ENCODE peak calls at places on chromosomes 13 and 19, in four cellular contexts. One of them, this sample, is unnamed.

GRCh38 chr13:48775804-48776203 is 122.1 kb downstream of the CYSLTR2 start:
- DNase-seq in cardiac muscle cell: no peak
- DNase-seq in fibroblast of lung: peak; percentile 91
- DNase-seq in heart right ventricle: no peak
- DNase-seq in this sample: no peak

GRCh38 chr19:15815306-15815705 is at the start of gene OR10H1:
- DNase-seq in cardiac muscle cell: no peak
- DNase-seq in heart right ventricle: no peak
- DNase-seq in fibroblast of lung: no peak
- DNase-seq in this sample: no peak

GRCh38 chr13:58883405-58883804 is 1251.9 kb downstream of the PCDH17 start:
- DNase-seq in fibroblast of lung: no peak
- DNase-seq in heart right ventricle: no peak
- DNase-seq in cardiac muscle cell: no peak
- DNase-seq in this sample: no peak

GRCh38 chr13:110125613-110126272 is 181.2 kb downstream of the COL4A1 start:
- DNase-seq in cardiac muscle cell: no peak
- DNase-seq in heart right ventricle: no peak
- DNase-seq in fibroblast of lung: no peak
- DNase-seq in this sample: no peak

GRCh38 chr13:97659602-97660001 is 225.6 kb downstream of the RAP2A start:
- DNase-seq in fibroblast of lung: peak; percentile 47
- DNase-seq in heart right ventricle: no peak
- DNase-seq in cardiac muscle cell: peak; percentile 48
- DNase-seq in this sample: peak; percentile 73

GRCh38 chr19:55650602-55651230 is 2.7 kb downstream of the CCDC106 start:
- DNase-seq in cardiac muscle cell: no peak
- DNase-seq in fibroblast of lung: no peak
- DNase-seq in heart right ventricle: no peak
- DNase-seq in this sample: no peak

GRCh38 chr19:51146751-51147150 is 4.7 kb downstream of the SIGLEC7 start:
- DNase-seq in heart right ventricle: no peak
- DNase-seq in fibroblast of lung: no peak
- DNase-seq in cardiac muscle cell: no peak
- DNase-seq in this sample: no peak

GRCh38 chr19:13633109-13633508 is 126.8 kb upstream of the CACNA1A start:
- DNase-seq in fibroblast of lung: peak; percentile 95
- DNase-seq in heart right ventricle: no peak
- DNase-seq in cardiac muscle cell: peak; percentile 31
- DNase-seq in this sample: no peak

GRCh38 chr13:32537580-32538233 is 888 bp downstream of the N4BP2L2 start:
- DNase-seq in heart right ventricle: peak; percentile 37
- DNase-seq in cardiac muscle cell: no peak
- DNase-seq in fibroblast of lung: peak; percentile 16
- DNase-seq in this sample: peak; percentile 10

GRCh38 chr13:20128459-20128927 is 32.4 kb downstream of the GJA3 start:
- DNase-seq in cardiac muscle cell: peak; percentile 39
- DNase-seq in fibroblast of lung: no peak
- DNase-seq in heart right ventricle: no peak
- DNase-seq in this sample: peak; percentile 38

GRCh38 chr13:94329754-94330551 is 149.5 kb downstream of the DCT start:
- DNase-seq in heart right ventricle: no peak
- DNase-seq in fibroblast of lung: peak; percentile 97
- DNase-seq in cardiac muscle cell: no peak
- DNase-seq in this sample: no peak

GRCh38 chr13:112775791-112776279 is 86.0 kb downstream of the ATP11A start:
- DNase-seq in cardiac muscle cell: peak; percentile 36
- DNase-seq in heart right ventricle: no peak
- DNase-seq in fibroblast of lung: no peak
- DNase-seq in this sample: peak; percentile 70

GRCh38 chr13:75715598-75716523 is 79.7 kb downstream of the LMO7 start:
- DNase-seq in heart right ventricle: no peak
- DNase-seq in fibroblast of lung: peak; percentile 39
- DNase-seq in cardiac muscle cell: no peak
- DNase-seq in this sample: no peak

GRCh38 chr19:42601811-42602443 is 7.2 kb upstream of the CEACAM8 start:
- DNase-seq in heart right ventricle: no peak
- DNase-seq in fibroblast of lung: peak; percentile 4
- DNase-seq in cardiac muscle cell: peak; percentile 42
- DNase-seq in this sample: no peak

GRCh38 chr19:50414850-50415660 is 3.7 kb upstream of the SPIB start:
- DNase-seq in cardiac muscle cell: peak; percentile 82
- DNase-seq in heart right ventricle: peak; percentile 80
- DNase-seq in fibroblast of lung: peak; percentile 55
- DNase-seq in this sample: peak; percentile 87

GRCh38 chr19:42154471-42155323 is 22.5 kb upstream of the POU2F2 start:
- DNase-seq in heart right ventricle: no peak
- DNase-seq in fibroblast of lung: no peak
- DNase-seq in cardiac muscle cell: no peak
- DNase-seq in this sample: no peak

GRCh38 chr19:11881151-11881800 is 6.3 kb upstream of the ZNF69 start:
- DNase-seq in fibroblast of lung: peak; percentile 62
- DNase-seq in cardiac muscle cell: peak; percentile 82
- DNase-seq in heart right ventricle: peak; percentile 11
- DNase-seq in this sample: peak; percentile 72

GRCh38 chr13:27425918-27426630 is 1.7 kb downstream of the GTF3A start:
- DNase-seq in heart right ventricle: peak; percentile 64
- DNase-seq in cardiac muscle cell: peak; percentile 43
- DNase-seq in fibroblast of lung: peak; percentile 75
- DNase-seq in this sample: no peak

GRCh38 chr19:46493236-46494114 is 2.2 kb downstream of the PNMA8B start:
- DNase-seq in fibroblast of lung: no peak
- DNase-seq in cardiac muscle cell: no peak
- DNase-seq in heart right ventricle: peak; percentile 55
- DNase-seq in this sample: no peak

GRCh38 chr13:23796546-23796945 is 92.7 kb downstream of the MIPEP start:
- DNase-seq in cardiac muscle cell: no peak
- DNase-seq in heart right ventricle: no peak
- DNase-seq in fibroblast of lung: peak; percentile 32
- DNase-seq in this sample: no peak

GRCh38 chr19:19407640-19407933 is 2.1 kb downstream of the GATAD2A start:
- DNase-seq in cardiac muscle cell: no peak
- DNase-seq in fibroblast of lung: no peak
- DNase-seq in heart right ventricle: no peak
- DNase-seq in this sample: peak; percentile 48
- H3K27ac ChIP-seq in cardiac muscle cell: peak overlapping the region; percentile 82
- H3K27ac ChIP-seq in fibroblast of lung: peak overlapping the region; percentile 79
- H3K27ac ChIP-seq in heart right ventricle: no peak overlapping the region
- H3K27ac ChIP-seq in this sample: peak overlapping the region; percentile 84

GRCh38 chr13:43446126-43446525 is 340.6 kb downstream of the ENOX1 start:
- DNase-seq in heart right ventricle: no peak
- DNase-seq in cardiac muscle cell: no peak
- DNase-seq in fibroblast of lung: no peak
- DNase-seq in this sample: no peak

GRCh38 chr13:43444085-43444484 is 342.7 kb downstream of the ENOX1 start:
- DNase-seq in cardiac muscle cell: no peak
- DNase-seq in fibroblast of lung: no peak
- DNase-seq in heart right ventricle: no peak
- DNase-seq in this sample: no peak

GRCh38 chr13:43441916-43442315 is 344.9 kb downstream of the ENOX1 start:
- DNase-seq in cardiac muscle cell: no peak
- DNase-seq in heart right ventricle: no peak
- DNase-seq in fibroblast of lung: no peak
- DNase-seq in this sample: peak; percentile 35

GRCh38 chr13:43445651-43446050 is 341.1 kb downstream of the ENOX1 start:
- DNase-seq in heart right ventricle: no peak
- DNase-seq in cardiac muscle cell: no peak
- DNase-seq in fibroblast of lung: no peak
- DNase-seq in this sample: no peak

DNA sequence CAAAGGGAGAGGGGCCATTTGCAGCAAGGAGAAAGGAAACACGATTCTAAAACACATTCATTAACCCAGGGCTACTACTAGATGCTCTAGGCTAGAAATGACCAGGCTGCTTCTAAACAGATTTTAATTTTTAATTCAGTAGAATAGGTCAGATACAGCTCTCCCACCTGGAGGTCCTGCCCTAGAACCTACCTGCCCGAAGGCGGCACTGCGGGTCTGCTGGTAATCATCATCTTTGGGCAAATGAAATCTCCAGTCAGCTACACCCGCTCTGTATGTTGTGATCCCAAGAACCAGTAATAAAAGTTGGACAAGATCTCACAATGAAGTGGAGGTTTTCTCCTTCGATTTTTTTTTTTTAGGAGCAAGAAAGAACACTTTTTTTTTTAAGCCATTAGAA is 345.3 kb downstream of the ENOX1 start:
- DNase-seq in fibroblast of lung: no peak
- DNase-seq in heart right ventricle: no peak
- DNase-seq in cardiac muscle cell: no peak
- DNase-seq in this sample: peak; percentile 62
- TF ChIP-seq CTCF in fibroblast of lung: no peak
- TF ChIP-seq CTCF in heart right ventricle: no peak
- TF ChIP-seq CTCF in cardiac muscle cell: no peak
- TF ChIP-seq CTCF in this sample: peak; percentile 64

DNA sequence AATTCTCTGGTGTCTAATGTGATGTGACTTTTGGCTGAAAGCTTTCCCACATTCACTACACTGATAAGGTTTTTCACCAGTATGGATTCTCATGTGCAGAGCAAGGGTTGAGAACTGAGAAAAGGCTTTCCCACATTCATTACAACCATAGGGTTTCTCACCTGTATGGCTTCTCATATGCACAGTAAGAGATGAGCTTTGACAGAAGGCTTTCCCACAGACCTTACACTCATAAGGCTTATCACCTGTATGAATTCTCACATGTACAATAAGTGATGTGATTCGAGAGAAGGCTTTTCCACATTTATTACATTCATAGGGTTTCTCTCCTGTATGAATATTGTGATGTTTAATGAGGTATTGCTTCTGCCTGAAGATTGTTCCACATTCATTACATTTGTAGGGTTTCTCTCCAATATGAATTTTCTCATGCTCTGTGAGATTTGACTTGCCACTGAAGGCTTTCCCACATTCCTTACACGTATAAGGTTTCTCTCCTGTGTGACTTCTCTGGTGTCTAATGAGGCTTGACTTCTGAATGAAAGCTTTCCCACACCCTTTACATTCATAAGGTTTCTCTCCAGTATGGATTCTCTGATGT is 14.0 kb downstream of the ZNF260 start:
- DNase-seq in cardiac muscle cell: no peak
- DNase-seq in heart right ventricle: no peak
- DNase-seq in fibroblast of lung: peak; percentile 10
- DNase-seq in this sample: no peak
- H3K9me3 ChIP-seq in cardiac muscle cell: peaks cover 10% of the 10 kb centered on the region
- H3K9me3 ChIP-seq in heart right ventricle: peaks cover 100% of the 10 kb centered on the region
- H3K9me3 ChIP-seq in fibroblast of lung: peaks cover 4% of the 10 kb centered on the region
- H3K9me3 ChIP-seq in this sample: peaks cover 34% of the 10 kb centered on the region

DNA sequence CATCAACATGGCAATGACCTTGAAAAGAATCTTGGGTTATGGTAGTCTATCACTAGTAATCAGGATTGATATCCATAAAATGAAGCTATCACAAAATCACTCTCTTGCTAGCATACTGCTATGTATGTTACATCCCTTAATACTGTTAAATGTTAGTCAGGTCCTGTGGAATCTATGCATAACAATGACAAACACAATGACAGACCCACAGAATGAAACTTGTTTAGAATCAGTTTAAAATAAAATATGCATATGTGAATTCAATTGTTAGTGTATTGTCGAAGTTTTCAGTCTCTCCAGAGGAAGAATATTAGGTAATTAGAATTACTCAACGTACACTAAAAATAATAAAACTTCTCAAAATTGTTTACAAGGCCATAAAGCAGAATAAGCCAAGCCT is 137.6 kb downstream of the DACH1 start:
- DNase-seq in fibroblast of lung: no peak
- DNase-seq in cardiac muscle cell: no peak
- DNase-seq in heart right ventricle: no peak
- DNase-seq in this sample: no peak
- H3K27ac ChIP-seq in fibroblast of lung: no peak overlapping the region
- H3K27ac ChIP-seq in cardiac muscle cell: no peak overlapping the region
- H3K27ac ChIP-seq in heart right ventricle: no peak overlapping the region
- H3K27ac ChIP-seq in this sample: no peak overlapping the region